ENCODE peak calls at places on chromosomes 6 and 20, in six cellular contexts. F is mammary epithelial cell; L is CD8-positive, alpha-beta T cell; M is H1; K is breast epithelium; I is colonic mucosa. E is an unnamed sample.

GRCh38 chr6:137873273-137873762 is 6.3 kb downstream of the TNFAIP3 start:
- DNase-seq in F (peak), L (no peak), M (no peak), K (no peak), I (peak), E (peak)

GRCh38 chr6:134539865-134540323 is 222.0 kb upstream of the SGK1 start:
- DNase-seq in F (peak), L (no peak), M (no peak), K (no peak), I (no peak), E (peak)

GRCh38 chr6:43308101-43308989 is at the start of gene CRIP3:
- DNase-seq in F (peak), L (peak), M (peak), K (no peak), I (peak), E (no peak)

GRCh38 chr20:7966176-7966575 is 25.9 kb upstream of the HAO1 start:
- DNase-seq in F (no peak), L (no peak), M (no peak), K (no peak), I (no peak), E (peak)

GRCh38 chr20:4012631-4013030 is 2.7 kb downstream of the RNF24 start:
- DNase-seq in F (no peak), L (no peak), M (no peak), K (no peak), I (no peak), E (peak)

GRCh38 chr6:87945966-87946365 is 101.7 kb upstream of the SPACA1 start:
- DNase-seq in F (peak), L (no peak), M (no peak), K (no peak), I (no peak), E (no peak)

GRCh38 chr20:21241400-21241799 is 61.7 kb upstream of the XRN2 start:
- DNase-seq in F (no peak), L (no peak), M (no peak), K (no peak), I (no peak), E (no peak)

GRCh38 chr6:24131751-24132150 is 5.7 kb downstream of the NRSN1 start:
- DNase-seq in F (no peak), L (no peak), M (no peak), K (no peak), I (no peak), E (no peak)

GRCh38 chr6:159170999-159171712 is 2.0 kb downstream of the FNDC1 start:
- DNase-seq in F (peak), L (no peak), M (no peak), K (no peak), I (no peak), E (peak)

DNA sequence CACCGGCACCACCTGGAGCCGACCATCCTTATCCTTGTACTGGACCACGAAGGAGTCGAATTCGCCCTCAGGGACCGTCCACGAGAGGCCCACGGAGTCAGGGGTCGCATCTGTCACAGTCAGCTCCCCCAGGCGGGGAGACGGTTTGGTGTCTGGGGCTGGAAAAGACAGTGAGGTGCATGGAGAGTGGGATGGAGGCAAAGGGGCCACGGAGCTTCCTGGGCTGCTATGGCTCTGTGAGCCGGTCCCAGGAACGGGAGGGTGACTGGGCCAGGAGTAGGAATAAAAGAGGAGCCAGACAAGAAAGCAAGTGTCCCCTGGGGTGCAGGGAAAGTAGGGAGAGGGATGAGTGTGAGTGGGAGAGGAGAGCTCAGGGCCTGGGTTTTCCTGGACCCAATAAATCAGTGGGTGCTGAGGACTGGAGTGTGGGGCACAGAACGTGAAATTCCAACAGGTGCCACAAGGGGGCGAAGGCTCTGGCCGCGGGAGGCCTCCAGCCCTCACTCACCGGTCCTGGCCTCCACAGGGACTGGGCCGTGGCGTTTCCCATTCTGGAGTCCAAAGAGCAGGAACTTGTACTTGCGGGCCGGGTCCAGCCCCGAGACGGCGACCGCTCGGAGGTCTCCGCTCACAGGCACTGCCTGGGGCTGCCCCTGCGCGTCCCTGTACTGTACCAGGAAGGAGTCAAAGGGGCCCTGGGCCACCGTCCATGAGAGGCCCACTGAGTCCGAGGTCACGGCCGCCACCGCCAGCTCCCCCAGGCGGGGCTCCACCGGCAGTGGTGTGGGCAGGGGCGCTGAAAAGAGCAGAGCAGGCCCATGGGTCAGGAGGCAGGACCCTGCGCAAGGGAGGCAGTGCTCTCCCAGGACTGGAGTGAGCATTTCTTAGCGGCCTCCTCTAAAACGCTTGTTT is 9.9 kb downstream of the CYP21A2 start:
- DNase-seq in F (peak), L (peak), M (peak), K (peak), I (peak), E (no peak)
- H3K27ac ChIP-seq in F (no peak), L (no peak), M (no peak), K (peak), I (no peak), E (no peak)

DNA sequence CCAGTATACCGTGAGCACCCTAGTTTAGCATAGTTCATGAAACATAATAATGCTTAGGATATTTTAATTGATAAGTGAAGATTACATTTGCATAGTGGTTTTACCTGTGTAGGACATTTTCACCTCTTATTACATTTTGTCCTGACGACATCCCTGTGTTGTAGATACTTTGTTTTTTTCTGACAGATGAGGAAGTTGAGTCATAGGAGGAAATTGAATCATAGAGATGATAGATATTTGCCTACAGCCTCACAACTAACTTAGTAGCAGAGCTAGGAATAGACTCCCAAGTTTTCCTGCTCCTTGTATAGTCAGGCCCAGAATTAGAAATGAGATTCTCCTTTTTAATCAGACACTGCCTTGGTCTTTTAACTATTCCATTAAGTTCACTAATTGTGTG is 100.5 kb upstream of the SUPT3H start:
- DNase-seq in F (peak), L (no peak), M (no peak), K (no peak), I (no peak), E (peak)
- H3K27ac ChIP-seq in F (peak), L (no peak), M (no peak), K (peak), I (peak), E (peak)

GRCh38 chr6:79135973-79136470 is 58.0 kb upstream of the PHIP start:
- DNase-seq in F (no peak), L (no peak), M (no peak), K (no peak), I (no peak), E (no peak)

GRCh38 chr6:79134699-79135474 is 56.8 kb upstream of the PHIP start:
- DNase-seq in F (peak), L (no peak), M (no peak), K (no peak), I (no peak), E (no peak)

GRCh38 chr6:79133173-79133572 is 55.1 kb upstream of the PHIP start:
- DNase-seq in F (no peak), L (no peak), M (no peak), K (no peak), I (no peak), E (no peak)

GRCh38 chr6:79137671-79138070 is 59.6 kb upstream of the PHIP start:
- DNase-seq in F (no peak), L (no peak), M (no peak), K (no peak), I (no peak), E (no peak)

GRCh38 chr6:79138146-79138545 is 60.1 kb upstream of the PHIP start:
- DNase-seq in F (no peak), L (no peak), M (no peak), K (no peak), I (no peak), E (peak)
- H3K27ac ChIP-seq in F (no peak), L (no peak), M (no peak), K (no peak), I (no peak), E (no peak)

GRCh38 chr20:49510562-49511117 is 28.2 kb upstream of the KCNB1 start:
- DNase-seq in F (no peak), L (no peak), M (no peak), K (peak), I (peak), E (peak)
- H3K27ac ChIP-seq in F (no peak), L (no peak), M (no peak), K (peak), I (no peak), E (no peak)

GRCh38 chr6:34552620-34553019 is 3.5 kb downstream of the SPDEF start:
- DNase-seq in F (no peak), L (no peak), M (no peak), K (no peak), I (no peak), E (no peak)
- H3K27ac ChIP-seq in F (no peak), L (no peak), M (no peak), K (peak), I (no peak), E (no peak)

DNA sequence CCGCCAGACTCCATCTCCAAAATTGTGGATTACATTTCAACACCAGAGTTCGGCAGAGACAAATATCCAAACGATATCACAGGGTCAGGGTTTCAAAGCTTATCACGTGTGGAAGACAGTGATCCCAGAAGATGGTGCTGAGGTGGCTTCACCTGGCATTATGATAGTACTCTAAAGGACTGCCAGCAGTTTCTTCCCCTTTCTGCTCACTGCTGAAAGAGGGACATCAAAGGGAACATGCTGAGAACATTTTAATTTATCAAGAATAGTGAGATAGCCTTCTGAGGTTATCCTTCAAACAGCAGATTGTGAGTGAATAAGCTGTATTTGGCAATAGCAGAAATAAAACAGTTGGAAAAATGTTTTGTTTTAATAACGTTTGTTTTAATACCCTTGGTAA is 79.7 kb downstream of the FIG4 start:
- DNase-seq in F (no peak), L (no peak), M (no peak), K (no peak), I (no peak), E (no peak)
- H3K27ac ChIP-seq in F (no peak), L (no peak), M (no peak), K (no peak), I (no peak), E (no peak)

GRCh38 chr20:19807901-19808300 is 49.8 kb downstream of the RIN2 start:
- DNase-seq in F (no peak), L (no peak), M (no peak), K (no peak), I (no peak), E (no peak)
- H3K27ac ChIP-seq in F (no peak), L (no peak), M (no peak), K (no peak), I (no peak), E (no peak)